ENCODE peak calls at places on chromosome 3, in eight cellular contexts. H, K, V, S, D, Q, T and N are unnamed samples.

GRCh38 chr3:194313642-194314430 is 37.3 kb downstream of the CPN2 start:
- DNase-seq in H (no peak), K (no peak), V (no peak), S (no peak), D (no peak), Q (no peak), T (peak), N (no peak)

GRCh38 chr3:36733723-36734122 is 30.6 kb downstream of the DCLK3 start:
- DNase-seq in H (no peak), K (no peak), V (no peak), S (no peak), D (no peak), Q (no peak), T (no peak), N (no peak)

GRCh38 chr3:135349254-135349948 is 554.3 kb downstream of the EPHB1 start:
- DNase-seq in H (no peak), K (no peak), V (no peak), S (no peak), D (no peak), Q (no peak), T (no peak), N (no peak)

GRCh38 chr3:123300056-123300455 is 98.3 kb downstream of the SEC22A start:
- DNase-seq in H (no peak), K (no peak), V (no peak), S (no peak), D (no peak), Q (no peak), T (no peak), N (no peak)

GRCh38 chr3:23130406-23130805 is 72.7 kb upstream of the UBE2E2 start:
- DNase-seq in H (no peak), K (no peak), V (no peak), S (no peak), D (no peak), Q (no peak), T (no peak), N (no peak)

GRCh38 chr3:9248232-9249191 is 934 bp downstream of the SRGAP3 start:
- DNase-seq in H (no peak), K (no peak), V (no peak), S (no peak), D (no peak), Q (no peak), T (peak), N (no peak)

GRCh38 chr3:141439589-141439988 is 47.2 kb upstream of the RASA2 start:
- DNase-seq in H (no peak), K (no peak), V (no peak), S (no peak), D (no peak), Q (peak), T (no peak), N (no peak)

GRCh38 chr3:186095584-186096061 is 13.3 kb downstream of the ETV5 start:
- DNase-seq in H (no peak), K (no peak), V (no peak), S (no peak), D (no peak), Q (no peak), T (peak), N (no peak)

GRCh38 chr3:50481992-50482391 is 21.4 kb downstream of the CACNA2D2 start:
- DNase-seq in H (no peak), K (no peak), V (no peak), S (no peak), D (no peak), Q (no peak), T (no peak), N (no peak)

GRCh38 chr3:86973440-86973839 is 17.5 kb downstream of the VGLL3 start:
- DNase-seq in H (no peak), K (no peak), V (no peak), S (no peak), D (no peak), Q (no peak), T (no peak), N (no peak)

GRCh38 chr3:37287776-37288175 is 113.4 kb upstream of the LRRFIP2 start:
- DNase-seq in H (no peak), K (no peak), V (no peak), S (no peak), D (no peak), Q (peak), T (no peak), N (no peak)

GRCh38 chr3:16140116-16140893 is 34.2 kb upstream of the GALNT15 start:
- DNase-seq in H (no peak), K (no peak), V (no peak), S (no peak), D (no peak), Q (peak), T (no peak), N (no peak)

GRCh38 chr3:123816673-123817207 is 67.4 kb downstream of the MYLK start:
- DNase-seq in H (no peak), K (no peak), V (no peak), S (no peak), D (no peak), Q (no peak), T (no peak), N (no peak)

GRCh38 chr3:129596194-129597086 is 10.0 kb downstream of the PLXND1 start:
- DNase-seq in H (no peak), K (peak), V (no peak), S (no peak), D (no peak), Q (peak), T (peak), N (no peak)

GRCh38 chr3:126264381-126264780 is 84.0 kb upstream of the ALDH1L1 start:
- DNase-seq in H (no peak), K (no peak), V (no peak), S (no peak), D (no peak), Q (no peak), T (no peak), N (no peak)

GRCh38 chr3:179236676-179237301 is 14.1 kb downstream of the KCNMB3 start:
- DNase-seq in H (no peak), K (no peak), V (no peak), S (no peak), D (no peak), Q (no peak), T (no peak), N (no peak)
- H3K4me3 ChIP-seq in H (no peak), K (no peak), V (no peak), S (no peak), D (no peak), Q (no peak), T (no peak), N (no peak)

GRCh38 chr3:48711727-48712126 is 5.3 kb downstream of the IP6K2 start:
- DNase-seq in H (no peak), K (no peak), V (no peak), S (no peak), D (no peak), Q (no peak), T (no peak), N (no peak)

GRCh38 chr3:48707157-48707556 is 9.9 kb downstream of the IP6K2 start:
- DNase-seq in H (no peak), K (no peak), V (no peak), S (no peak), D (no peak), Q (no peak), T (no peak), N (no peak)

GRCh38 chr3:48708481-48708889 is 8.5 kb downstream of the IP6K2 start:
- DNase-seq in H (no peak), K (no peak), V (no peak), S (no peak), D (no peak), Q (no peak), T (no peak), N (no peak)

GRCh38 chr3:48709051-48709461 is 8.0 kb downstream of the IP6K2 start:
- DNase-seq in H (no peak), K (no peak), V (no peak), S (no peak), D (no peak), Q (no peak), T (no peak), N (no peak)
- H3K4me3 ChIP-seq in H (no peak), K (no peak), V (no peak), S (no peak), D (no peak), Q (no peak), T (no peak), N (no peak)

DNA sequence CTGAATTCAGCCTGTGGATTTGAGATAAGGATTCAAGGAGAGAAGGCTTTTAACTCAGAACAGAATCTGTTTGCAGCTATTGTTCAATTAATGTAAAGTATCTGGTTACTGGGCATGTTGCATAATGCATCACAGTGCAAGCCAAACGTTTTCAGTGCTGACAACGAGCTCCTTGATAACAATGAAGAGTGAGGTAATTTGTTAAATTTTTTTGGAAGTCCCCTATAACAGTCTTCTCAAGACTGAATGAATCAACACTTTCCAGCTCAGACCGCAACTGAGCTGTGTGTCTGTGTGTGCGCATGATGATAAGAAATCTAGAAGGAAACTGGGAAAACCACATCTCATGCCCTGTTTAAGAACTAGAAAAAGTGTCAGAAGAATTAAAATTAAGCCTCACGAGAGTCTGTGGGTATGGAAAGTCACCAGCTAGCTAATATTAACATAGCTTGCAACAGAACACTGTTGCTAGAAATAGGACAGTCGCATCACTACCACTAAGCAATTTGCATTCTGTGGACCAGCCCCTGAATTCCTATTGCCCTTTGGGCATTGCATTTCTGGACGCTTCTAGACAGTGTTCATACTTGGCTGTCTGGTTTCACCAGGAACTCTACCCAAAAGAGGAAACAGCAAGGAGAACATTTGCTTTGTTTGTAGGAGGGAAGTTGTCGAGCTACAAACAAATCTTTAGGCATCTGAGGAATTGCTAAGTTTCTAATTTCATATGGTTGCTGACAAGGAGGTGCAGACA is 43.7 kb upstream of the ATP2C1 start:
- DNase-seq in H (no peak), K (no peak), V (no peak), S (no peak), D (peak), Q (no peak), T (no peak), N (peak)
- H3K4me3 ChIP-seq in H (no peak), K (peak), V (no peak), S (no peak), D (no peak), Q (no peak), T (no peak), N (no peak)

GRCh38 chr3:62951037-62951613 is 75.9 kb upstream of the CADPS start:
- DNase-seq in H (no peak), K (no peak), V (no peak), S (no peak), D (no peak), Q (no peak), T (no peak), N (no peak)
- H3K4me3 ChIP-seq in H (no peak), K (no peak), V (no peak), S (no peak), D (no peak), Q (no peak), T (no peak), N (no peak)

GRCh38 chr3:195810455-195810845 is 1.3 kb downstream of the MUC4 start:
- DNase-seq in H (no peak), K (no peak), V (no peak), S (no peak), D (no peak), Q (no peak), T (peak), N (no peak)
- H3K4me3 ChIP-seq in H (no peak), K (no peak), V (no peak), S (no peak), D (no peak), Q (no peak), T (peak), N (no peak)

GRCh38 chr3:168250415-168250861 is 154.7 kb upstream of the GOLIM4 start:
- DNase-seq in H (no peak), K (no peak), V (no peak), S (no peak), D (no peak), Q (no peak), T (no peak), N (no peak)

GRCh38 chr3:168251371-168251770 is 155.6 kb upstream of the GOLIM4 start:
- DNase-seq in H (no peak), K (no peak), V (no peak), S (no peak), D (no peak), Q (no peak), T (no peak), N (no peak)

GRCh38 chr3:168249048-168249538 is 153.4 kb upstream of the GOLIM4 start:
- DNase-seq in H (no peak), K (no peak), V (no peak), S (no peak), D (no peak), Q (peak), T (no peak), N (no peak)

GRCh38 chr3:168248383-168249047 is 152.8 kb upstream of the GOLIM4 start:
- DNase-seq in H (no peak), K (no peak), V (no peak), S (no peak), D (no peak), Q (peak), T (peak), N (no peak)

DNA sequence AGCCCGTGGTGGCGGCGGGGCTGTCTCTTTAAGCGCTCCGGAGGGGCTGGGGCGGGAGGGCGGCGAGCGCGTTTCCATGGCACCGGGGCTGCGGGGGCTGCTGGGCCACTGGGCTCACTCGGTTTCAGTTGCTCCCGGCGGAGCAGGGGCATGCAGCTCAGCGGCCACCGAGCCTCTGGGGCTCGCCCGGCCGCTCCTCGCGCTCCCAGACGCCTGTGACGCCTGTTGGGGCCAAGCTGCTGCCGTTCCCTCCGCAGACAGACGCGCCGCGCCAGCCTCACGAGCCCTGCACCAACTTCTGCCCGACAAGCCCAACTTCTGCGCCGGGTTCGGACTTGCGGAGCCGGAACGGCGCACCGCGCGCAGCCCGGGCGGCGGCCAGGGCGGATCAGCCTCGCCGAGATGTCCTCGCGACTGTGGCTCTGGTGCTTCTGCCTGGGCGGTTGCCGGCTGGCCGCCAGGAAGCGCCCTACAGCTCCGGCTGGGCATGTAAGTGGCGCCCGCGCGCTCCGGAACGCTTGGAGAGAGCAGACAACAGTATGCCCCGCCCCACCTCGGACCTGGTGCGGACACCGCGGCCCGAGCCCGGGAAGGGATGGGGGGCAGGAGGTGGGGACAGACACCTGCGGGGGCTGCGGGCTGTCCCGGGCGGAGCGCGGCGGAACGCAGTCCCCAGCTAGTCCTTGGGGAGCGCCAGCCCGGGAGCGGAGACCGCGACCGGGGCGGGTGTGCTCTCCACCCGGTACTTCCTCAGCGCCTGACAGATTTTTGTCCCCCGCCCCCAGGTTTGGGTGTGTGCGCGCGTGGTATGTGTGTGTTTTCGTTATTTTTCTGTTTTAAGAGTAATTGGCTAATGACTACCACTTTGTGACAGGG is 154.1 kb upstream of the GOLIM4 start:
- DNase-seq in H (peak), K (peak), V (no peak), S (peak), D (no peak), Q (peak), T (peak), N (no peak)
- H3K4me3 ChIP-seq in H (peak), K (peak), V (no peak), S (no peak), D (no peak), Q (peak), T (no peak), N (no peak)

GRCh38 chr3:189652042-189652441 is 20.9 kb downstream of the TP63 start:
- DNase-seq in H (peak), K (no peak), V (no peak), S (no peak), D (no peak), Q (peak), T (peak), N (no peak)

GRCh38 chr3:189641776-189642175 is 10.6 kb downstream of the TP63 start:
- DNase-seq in H (no peak), K (no peak), V (no peak), S (no peak), D (no peak), Q (no peak), T (no peak), N (no peak)

DNA sequence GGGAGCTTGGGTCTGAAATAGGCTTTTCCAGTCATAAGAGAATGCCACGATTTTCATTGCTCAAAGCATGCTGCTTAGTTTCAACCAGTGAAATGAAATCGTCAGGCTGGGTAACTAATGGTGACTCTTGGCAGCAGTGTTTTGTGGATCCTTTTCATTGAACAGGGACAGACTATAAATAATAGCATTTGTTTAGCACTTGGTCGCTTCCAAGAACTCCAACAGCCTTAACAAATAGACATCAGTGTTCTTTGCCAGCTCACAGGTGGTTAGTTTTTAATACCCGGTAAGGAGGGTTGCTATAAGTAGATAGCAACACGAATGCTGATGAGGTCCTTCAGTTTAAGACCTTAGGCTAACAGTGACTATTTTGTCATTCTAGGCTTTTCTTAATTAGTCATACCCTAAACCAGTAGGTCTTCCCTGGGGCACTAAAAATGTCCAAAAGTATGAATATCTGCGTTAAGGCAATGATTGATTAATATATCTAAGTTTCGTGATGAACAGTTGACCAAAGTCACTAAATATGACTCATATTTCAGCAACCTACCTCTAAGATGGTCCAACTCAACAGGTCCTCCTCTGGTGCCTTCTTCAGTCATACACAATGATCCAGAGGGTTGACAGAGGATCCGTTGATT is 15.8 kb downstream of the TP63 start:
- DNase-seq in H (no peak), K (no peak), V (no peak), S (no peak), D (no peak), Q (no peak), T (no peak), N (no peak)
- H3K4me3 ChIP-seq in H (no peak), K (no peak), V (no peak), S (no peak), D (no peak), Q (no peak), T (no peak), N (no peak)